ENCODE peak calls at places on chromosomes 12 and 14, in four cellular contexts. C is NCI-H1105; F is CD8-positive, alpha-beta T cell; U is mammary epithelial cell. S is an unnamed sample.

GRCh38 chr14:23525611-23526010 is 26.0 kb downstream of the ZFHX2 start:
- DNase-seq in C (no peak), U (no peak), F (no peak), S (no peak)

GRCh38 chr12:52214421-52214802 is 18.6 kb upstream of the KRT7 start:
- DNase-seq in U (no peak), C (no peak), F (no peak), S (peak; percentile 23)

GRCh38 chr12:65217127-65217526 is 47.7 kb downstream of the LEMD3 start:
- DNase-seq in U (no peak), C (peak; percentile 23), F (no peak), S (no peak)

GRCh38 chr12:153080-153746 is 60.7 kb downstream of the SLC6A12 start:
- DNase-seq in F (peak; percentile 51), C (peak; percentile 10), U (peak; percentile 36), S (peak; percentile 50)

GRCh38 chr14:22653012-22653621 is 9.0 kb upstream of the OR6J1 start:
- DNase-seq in U (peak; percentile 67), F (peak; percentile 52), C (peak; percentile 16), S (peak; percentile 83)

GRCh38 chr12:101939856-101940265 is 62.5 kb downstream of the DRAM1 start:
- DNase-seq in C (peak; percentile 57), F (peak; percentile 53), U (peak; percentile 44), S (peak; percentile 46)

GRCh38 chr14:73752297-73752992 is 38.3 kb upstream of the PNMA1 start:
- DNase-seq in F (peak; percentile 60), C (no peak), U (peak; percentile 50), S (peak; percentile 87)

GRCh38 chr14:96189288-96189711 is 15.3 kb upstream of the BDKRB2 start:
- DNase-seq in U (no peak), F (no peak), C (no peak), S (no peak)

GRCh38 chr12:132342322-132342721 is 12.9 kb upstream of the GALNT9 start:
- DNase-seq in U (no peak), C (no peak), F (no peak), S (no peak)

GRCh38 chr12:117158911-117159310 is 31.4 kb downstream of the FBXO21 start:
- DNase-seq in C (no peak), U (no peak), F (no peak), S (peak; percentile 88)

GRCh38 chr14:97977711-97978261 is 1180.6 kb downstream of the VRK1 start:
- DNase-seq in C (peak; percentile 96), F (peak; percentile 86), U (peak; percentile 31), S (no peak)

GRCh38 chr14:92564361-92565039 is 50.9 kb downstream of the RIN3 start:
- DNase-seq in U (no peak), F (no peak), C (no peak), S (no peak)

GRCh38 chr14:52272375-52272774 is 4.9 kb downstream of the PTGDR start:
- DNase-seq in C (no peak), U (peak; percentile 14), F (no peak), S (no peak)

GRCh38 chr14:99552572-99553216 is 51.3 kb downstream of the CCDC85C start:
- DNase-seq in U (no peak), C (no peak), F (no peak), S (no peak)

GRCh38 chr12:69732088-69732487 is 6.6 kb upstream of the RAB3IP start:
- DNase-seq in F (no peak), U (peak; percentile 83), C (no peak), S (no peak)

GRCh38 chr12:111757361-111758119 is 9.2 kb upstream of the ALDH2 start:
- DNase-seq in F (no peak), U (peak; percentile 17), C (no peak), S (no peak)

GRCh38 chr12:6644903-6645302 is 2.3 kb downstream of the ACRBP start:
- DNase-seq in C (peak; percentile 6), U (no peak), F (no peak), S (no peak)

GRCh38 chr14:86654558-86655184 is 1124.7 kb downstream of the FLRT2 start:
- DNase-seq in U (peak; percentile 22), F (peak; percentile 17), C (no peak), S (peak; percentile 19)

GRCh38 chr12:7832059-7832696 is 40.5 kb downstream of the SLC2A14 start:
- DNase-seq in F (no peak), C (no peak), U (peak; percentile 22), S (peak; percentile 64)

GRCh38 chr12:2980630-2981029 is 21.4 kb downstream of the TEAD4 start:
- DNase-seq in F (no peak), U (no peak), C (no peak), S (no peak)

GRCh38 chr12:90978117-90978770 is 23.3 kb upstream of the CCER1 start:
- DNase-seq in C (peak; percentile 25), F (no peak), U (peak; percentile 35), S (no peak)

GRCh38 chr12:42698213-42698612 is 108.7 kb upstream of the PRICKLE1 start:
- DNase-seq in C (no peak), F (no peak), U (peak; percentile 84), S (no peak)

GRCh38 chr14:106841701-106842100 is 1315.3 kb downstream of the TMEM121 start:
- DNase-seq in U (peak; percentile 76), F (no peak), C (no peak), S (no peak)

GRCh38 chr12:2282321-2282720 is 229.5 kb downstream of the CACNA1C start:
- DNase-seq in U (no peak), C (no peak), F (no peak), S (no peak)

GRCh38 chr14:68444449-68445168 is 348.3 kb downstream of the ZFP36L1 start:
- DNase-seq in C (no peak), F (no peak), U (peak; percentile 46), S (no peak)

S was measured in trophoblast cell.